ENCODE peak calls at places on chromosome 13, in eight cellular contexts. One of them, this sample, is unnamed.

GRCh38 chr13:101397742-101398141 is 18.6 kb downstream of the NALCN start:
- DNase-seq in foreskin fibroblast: peak; percentile 96
- DNase-seq in fibroblast of mammary gland: peak; percentile 91
- DNase-seq in kidney: no peak
- DNase-seq in body of pancreas: no peak
- DNase-seq in choroid plexus epithelial cell: peak; percentile 55
- DNase-seq in mesothelial cell of epicardium: no peak
- DNase-seq in fibroblast of the aortic adventitia: peak; percentile 57
- DNase-seq in this sample: no peak

GRCh38 chr13:98549006-98549727 is 27.7 kb downstream of the STK24 start:
- DNase-seq in fibroblast of mammary gland: peak; percentile 96
- DNase-seq in choroid plexus epithelial cell: peak; percentile 96
- DNase-seq in foreskin fibroblast: peak; percentile 94
- DNase-seq in mesothelial cell of epicardium: no peak
- DNase-seq in fibroblast of the aortic adventitia: peak; percentile 76
- DNase-seq in kidney: no peak
- DNase-seq in body of pancreas: no peak
- DNase-seq in this sample: no peak

GRCh38 chr13:75326173-75327131 is 155.5 kb downstream of the TBC1D4 start:
- DNase-seq in mesothelial cell of epicardium: no peak
- DNase-seq in choroid plexus epithelial cell: peak; percentile 67
- DNase-seq in fibroblast of mammary gland: peak; percentile 44
- DNase-seq in kidney: peak; percentile 73
- DNase-seq in foreskin fibroblast: no peak
- DNase-seq in body of pancreas: no peak
- DNase-seq in fibroblast of the aortic adventitia: peak; percentile 86
- DNase-seq in this sample: no peak

GRCh38 chr13:113208424-113209335 is at the start of gene PCID2:
- DNase-seq in body of pancreas: peak; percentile 93
- DNase-seq in kidney: peak; percentile 96
- DNase-seq in fibroblast of the aortic adventitia: peak; percentile 83
- DNase-seq in foreskin fibroblast: peak; percentile 95
- DNase-seq in fibroblast of mammary gland: peak; percentile 82
- DNase-seq in choroid plexus epithelial cell: peak; percentile 91
- DNase-seq in mesothelial cell of epicardium: peak; percentile 95
- DNase-seq in this sample: peak; percentile 99

GRCh38 chr13:90427322-90428272 is 919.9 kb upstream of the MIR17HG start:
- DNase-seq in mesothelial cell of epicardium: no peak
- DNase-seq in kidney: no peak
- DNase-seq in fibroblast of mammary gland: no peak
- DNase-seq in choroid plexus epithelial cell: no peak
- DNase-seq in body of pancreas: no peak
- DNase-seq in foreskin fibroblast: no peak
- DNase-seq in fibroblast of the aortic adventitia: no peak
- DNase-seq in this sample: no peak

GRCh38 chr13:72657379-72657778 is 70.0 kb downstream of the MZT1 start:
- DNase-seq in mesothelial cell of epicardium: no peak
- DNase-seq in body of pancreas: no peak
- DNase-seq in fibroblast of mammary gland: no peak
- DNase-seq in choroid plexus epithelial cell: no peak
- DNase-seq in kidney: no peak
- DNase-seq in fibroblast of the aortic adventitia: no peak
- DNase-seq in foreskin fibroblast: no peak
- DNase-seq in this sample: no peak

GRCh38 chr13:112445411-112446271 is 69.5 kb downstream of the SPACA7 start:
- DNase-seq in mesothelial cell of epicardium: no peak
- DNase-seq in fibroblast of mammary gland: no peak
- DNase-seq in fibroblast of the aortic adventitia: no peak
- DNase-seq in body of pancreas: no peak
- DNase-seq in choroid plexus epithelial cell: no peak
- DNase-seq in kidney: peak; percentile 61
- DNase-seq in foreskin fibroblast: no peak
- DNase-seq in this sample: no peak

GRCh38 chr13:30690282-30691188 is 44.8 kb upstream of the ALOX5AP start:
- DNase-seq in kidney: peak; percentile 83
- DNase-seq in fibroblast of the aortic adventitia: peak; percentile 98
- DNase-seq in body of pancreas: peak; percentile 47
- DNase-seq in mesothelial cell of epicardium: no peak
- DNase-seq in foreskin fibroblast: peak; percentile 98
- DNase-seq in fibroblast of mammary gland: peak; percentile 98
- DNase-seq in choroid plexus epithelial cell: peak; percentile 99
- DNase-seq in this sample: peak; percentile 27

GRCh38 chr13:106033634-106034033 is 501.8 kb downstream of the EFNB2 start:
- DNase-seq in mesothelial cell of epicardium: no peak
- DNase-seq in kidney: no peak
- DNase-seq in body of pancreas: peak; percentile 21
- DNase-seq in foreskin fibroblast: peak; percentile 77
- DNase-seq in choroid plexus epithelial cell: peak; percentile 89
- DNase-seq in fibroblast of the aortic adventitia: peak; percentile 77
- DNase-seq in fibroblast of mammary gland: peak; percentile 85
- DNase-seq in this sample: no peak

GRCh38 chr13:27372896-27373295 is 51.5 kb upstream of the GTF3A start:
- DNase-seq in body of pancreas: peak; percentile 91
- DNase-seq in fibroblast of mammary gland: no peak
- DNase-seq in fibroblast of the aortic adventitia: no peak
- DNase-seq in choroid plexus epithelial cell: no peak
- DNase-seq in foreskin fibroblast: peak; percentile 18
- DNase-seq in kidney: no peak
- DNase-seq in mesothelial cell of epicardium: no peak
- DNase-seq in this sample: no peak

GRCh38 chr13:43520331-43520730 is 266.4 kb downstream of the ENOX1 start:
- DNase-seq in fibroblast of the aortic adventitia: peak; percentile 51
- DNase-seq in body of pancreas: no peak
- DNase-seq in choroid plexus epithelial cell: no peak
- DNase-seq in foreskin fibroblast: peak; percentile 65
- DNase-seq in mesothelial cell of epicardium: no peak
- DNase-seq in fibroblast of mammary gland: peak; percentile 38
- DNase-seq in kidney: no peak
- DNase-seq in this sample: no peak
- TF ChIP-seq CTCF in fibroblast of the aortic adventitia: no peak
- TF ChIP-seq CTCF in body of pancreas: no peak
- TF ChIP-seq CTCF in choroid plexus epithelial cell: no peak
- TF ChIP-seq CTCF in foreskin fibroblast: no peak
- TF ChIP-seq CTCF in mesothelial cell of epicardium: no peak
- TF ChIP-seq CTCF in fibroblast of mammary gland: no peak
- TF ChIP-seq CTCF in kidney: no peak
- TF ChIP-seq CTCF in this sample: no peak

DNA sequence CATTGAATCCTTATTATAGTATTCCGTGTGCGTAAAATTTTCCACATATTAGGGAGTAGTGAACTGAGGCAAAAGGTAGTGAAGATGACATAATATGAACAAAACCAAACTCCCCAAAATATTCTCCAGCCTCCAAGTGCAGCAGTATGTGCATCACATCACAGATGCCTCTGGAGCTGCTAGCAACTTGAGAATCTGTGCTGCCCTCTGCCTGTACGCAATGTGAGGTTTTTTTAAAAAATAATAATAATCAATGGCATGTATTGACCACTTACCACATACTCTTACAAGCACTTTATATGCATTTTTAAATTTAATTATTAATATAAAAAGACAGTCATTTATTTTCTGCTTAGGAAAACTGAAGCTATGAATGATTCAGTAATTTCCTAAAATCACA is 583.0 kb upstream of the SPRY2 start:
- DNase-seq in fibroblast of the aortic adventitia: no peak
- DNase-seq in body of pancreas: no peak
- DNase-seq in mesothelial cell of epicardium: no peak
- DNase-seq in fibroblast of mammary gland: peak; percentile 27
- DNase-seq in choroid plexus epithelial cell: peak; percentile 36
- DNase-seq in kidney: no peak
- DNase-seq in foreskin fibroblast: peak; percentile 51
- DNase-seq in this sample: no peak
- TF ChIP-seq CTCF in fibroblast of the aortic adventitia: no peak
- TF ChIP-seq CTCF in body of pancreas: no peak
- TF ChIP-seq CTCF in mesothelial cell of epicardium: no peak
- TF ChIP-seq CTCF in fibroblast of mammary gland: peak; percentile 30
- TF ChIP-seq CTCF in choroid plexus epithelial cell: peak; percentile 53
- TF ChIP-seq CTCF in kidney: no peak
- TF ChIP-seq CTCF in foreskin fibroblast: no peak
- TF ChIP-seq CTCF in this sample: no peak

DNA sequence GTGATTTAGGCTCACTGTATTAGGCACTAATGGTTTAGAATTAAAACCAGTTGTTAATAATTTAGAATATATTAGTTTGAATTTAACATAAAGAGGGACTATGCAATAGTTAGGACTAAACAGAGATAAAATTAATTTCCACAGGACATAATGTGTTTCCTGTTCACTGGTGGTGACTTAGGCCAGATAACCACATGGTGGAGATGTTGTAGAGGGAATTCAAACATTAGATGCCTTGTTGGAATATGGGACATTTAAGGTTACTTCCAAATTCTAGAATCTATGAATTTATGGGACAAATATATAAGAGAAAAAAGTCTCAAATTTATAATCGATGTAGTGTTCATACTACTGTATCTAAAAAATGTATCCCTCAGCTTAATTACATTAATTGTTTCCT is 615.5 kb upstream of the KLHL1 start:
- DNase-seq in choroid plexus epithelial cell: peak; percentile 57
- DNase-seq in body of pancreas: no peak
- DNase-seq in kidney: no peak
- DNase-seq in fibroblast of the aortic adventitia: no peak
- DNase-seq in foreskin fibroblast: peak; percentile 1
- DNase-seq in mesothelial cell of epicardium: no peak
- DNase-seq in fibroblast of mammary gland: no peak
- DNase-seq in this sample: no peak
- TF ChIP-seq CTCF in choroid plexus epithelial cell: peak; percentile 50
- TF ChIP-seq CTCF in body of pancreas: no peak
- TF ChIP-seq CTCF in kidney: no peak
- TF ChIP-seq CTCF in fibroblast of the aortic adventitia: no peak
- TF ChIP-seq CTCF in foreskin fibroblast: no peak
- TF ChIP-seq CTCF in mesothelial cell of epicardium: no peak
- TF ChIP-seq CTCF in fibroblast of mammary gland: no peak
- TF ChIP-seq CTCF in this sample: no peak

DNA sequence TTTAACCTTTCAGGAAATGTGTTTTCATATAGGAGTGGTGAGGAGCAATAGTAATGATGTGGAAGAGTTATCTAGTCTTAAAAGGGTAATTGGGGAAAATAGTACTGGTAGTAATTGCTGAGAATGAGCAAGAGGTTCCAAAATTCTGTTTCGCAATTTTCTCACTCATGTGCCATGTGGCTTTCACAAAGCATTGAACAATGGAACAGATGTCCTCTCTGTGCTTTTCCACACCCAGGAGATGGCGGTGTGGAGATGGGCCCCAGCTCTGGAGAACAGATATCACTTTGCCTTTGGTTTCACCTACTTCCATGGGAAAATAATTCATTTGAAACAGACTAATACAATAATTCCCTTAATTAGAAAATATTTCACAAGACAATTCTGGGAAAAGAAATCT is 170.0 kb upstream of the SLC10A2 start:
- DNase-seq in mesothelial cell of epicardium: no peak
- DNase-seq in choroid plexus epithelial cell: peak; percentile 32
- DNase-seq in fibroblast of mammary gland: peak; percentile 45
- DNase-seq in kidney: no peak
- DNase-seq in foreskin fibroblast: peak; percentile 47
- DNase-seq in body of pancreas: no peak
- DNase-seq in fibroblast of the aortic adventitia: peak; percentile 18
- DNase-seq in this sample: no peak
- TF ChIP-seq CTCF in mesothelial cell of epicardium: no peak
- TF ChIP-seq CTCF in choroid plexus epithelial cell: peak; percentile 58
- TF ChIP-seq CTCF in fibroblast of mammary gland: peak; percentile 2
- TF ChIP-seq CTCF in kidney: no peak
- TF ChIP-seq CTCF in foreskin fibroblast: no peak
- TF ChIP-seq CTCF in body of pancreas: no peak
- TF ChIP-seq CTCF in fibroblast of the aortic adventitia: peak; percentile 25
- TF ChIP-seq CTCF in this sample: no peak

GRCh38 chr13:31918707-31919106 is 112.9 kb upstream of the FRY start:
- DNase-seq in kidney: no peak
- DNase-seq in fibroblast of mammary gland: no peak
- DNase-seq in fibroblast of the aortic adventitia: no peak
- DNase-seq in body of pancreas: no peak
- DNase-seq in mesothelial cell of epicardium: no peak
- DNase-seq in choroid plexus epithelial cell: no peak
- DNase-seq in foreskin fibroblast: no peak
- DNase-seq in this sample: no peak
- TF ChIP-seq CTCF in kidney: no peak
- TF ChIP-seq CTCF in fibroblast of mammary gland: no peak
- TF ChIP-seq CTCF in fibroblast of the aortic adventitia: no peak
- TF ChIP-seq CTCF in body of pancreas: no peak
- TF ChIP-seq CTCF in mesothelial cell of epicardium: no peak
- TF ChIP-seq CTCF in choroid plexus epithelial cell: no peak
- TF ChIP-seq CTCF in foreskin fibroblast: no peak
- TF ChIP-seq CTCF in this sample: no peak

GRCh38 chr13:82758056-82758455 is 1124.2 kb downstream of the SLITRK1 start:
- DNase-seq in fibroblast of the aortic adventitia: peak; percentile 36
- DNase-seq in kidney: no peak
- DNase-seq in choroid plexus epithelial cell: peak; percentile 60
- DNase-seq in foreskin fibroblast: no peak
- DNase-seq in fibroblast of mammary gland: peak; percentile 53
- DNase-seq in mesothelial cell of epicardium: no peak
- DNase-seq in body of pancreas: no peak
- DNase-seq in this sample: no peak
- TF ChIP-seq CTCF in fibroblast of the aortic adventitia: peak; percentile 42
- TF ChIP-seq CTCF in kidney: peak; percentile 15
- TF ChIP-seq CTCF in choroid plexus epithelial cell: peak; percentile 63
- TF ChIP-seq CTCF in foreskin fibroblast: peak; percentile 20
- TF ChIP-seq CTCF in fibroblast of mammary gland: peak; percentile 36
- TF ChIP-seq CTCF in mesothelial cell of epicardium: no peak
- TF ChIP-seq CTCF in body of pancreas: no peak
- TF ChIP-seq CTCF in this sample: no peak

GRCh38 chr13:28755546-28755870 is 36.7 kb upstream of the SLC46A3 start:
- DNase-seq in fibroblast of the aortic adventitia: no peak
- DNase-seq in mesothelial cell of epicardium: no peak
- DNase-seq in foreskin fibroblast: no peak
- DNase-seq in kidney: no peak
- DNase-seq in body of pancreas: no peak
- DNase-seq in choroid plexus epithelial cell: no peak
- DNase-seq in fibroblast of mammary gland: peak; percentile 43
- DNase-seq in this sample: no peak

GRCh38 chr13:28753946-28754345 is 35.2 kb upstream of the SLC46A3 start:
- DNase-seq in fibroblast of the aortic adventitia: no peak
- DNase-seq in kidney: no peak
- DNase-seq in fibroblast of mammary gland: no peak
- DNase-seq in foreskin fibroblast: peak; percentile 8
- DNase-seq in choroid plexus epithelial cell: no peak
- DNase-seq in body of pancreas: no peak
- DNase-seq in mesothelial cell of epicardium: no peak
- DNase-seq in this sample: no peak

GRCh38 chr13:28753208-28753892 is 34.6 kb upstream of the SLC46A3 start:
- DNase-seq in fibroblast of the aortic adventitia: peak; percentile 95
- DNase-seq in kidney: no peak
- DNase-seq in mesothelial cell of epicardium: no peak
- DNase-seq in choroid plexus epithelial cell: peak; percentile 93
- DNase-seq in body of pancreas: peak; percentile 54
- DNase-seq in fibroblast of mammary gland: peak; percentile 91
- DNase-seq in foreskin fibroblast: peak; percentile 94
- DNase-seq in this sample: no peak

GRCh38 chr13:28751210-28751935 is 32.6 kb upstream of the SLC46A3 start:
- DNase-seq in kidney: no peak
- DNase-seq in choroid plexus epithelial cell: no peak
- DNase-seq in fibroblast of the aortic adventitia: peak; percentile 23
- DNase-seq in body of pancreas: no peak
- DNase-seq in foreskin fibroblast: no peak
- DNase-seq in fibroblast of mammary gland: no peak
- DNase-seq in mesothelial cell of epicardium: no peak
- DNase-seq in this sample: no peak

GRCh38 chr13:28754698-28755545 is 36.2 kb upstream of the SLC46A3 start:
- DNase-seq in mesothelial cell of epicardium: no peak
- DNase-seq in choroid plexus epithelial cell: peak; percentile 84
- DNase-seq in fibroblast of mammary gland: no peak
- DNase-seq in kidney: peak; percentile 72
- DNase-seq in body of pancreas: no peak
- DNase-seq in foreskin fibroblast: peak; percentile 71
- DNase-seq in fibroblast of the aortic adventitia: peak; percentile 15
- DNase-seq in this sample: no peak
- TF ChIP-seq CTCF in mesothelial cell of epicardium: no peak
- TF ChIP-seq CTCF in choroid plexus epithelial cell: peak; percentile 56
- TF ChIP-seq CTCF in fibroblast of mammary gland: no peak
- TF ChIP-seq CTCF in kidney: no peak
- TF ChIP-seq CTCF in body of pancreas: no peak
- TF ChIP-seq CTCF in foreskin fibroblast: peak; percentile 23
- TF ChIP-seq CTCF in fibroblast of the aortic adventitia: no peak
- TF ChIP-seq CTCF in this sample: no peak